ENCODE peak calls at places on chromosomes 13 and 19, in four cellular contexts. A is cardiac muscle cell, F is left lung, I is ovary. Z is an unnamed sample.

GRCh38 chr19:42412223-42412622 is 15.0 kb downstream of the LIPE start:
- DNase-seq in A (no peak), F (peak; percentile 37), I (no peak), Z (no peak)

GRCh38 chr13:54574791-54575190 is 1546.2 kb downstream of the OLFM4 start:
- DNase-seq in A (no peak), F (no peak), I (no peak), Z (no peak)

GRCh38 chr19:6126335-6126974 is 9.0 kb upstream of the ACSBG2 start:
- DNase-seq in A (peak; percentile 41), F (no peak), I (no peak), Z (peak; percentile 66)

GRCh38 chr19:7673995-7674667 is 2.8 kb upstream of the MCEMP1 start:
- DNase-seq in A (peak; percentile 20), F (peak; percentile 91), I (no peak), Z (peak; percentile 88)

GRCh38 chr19:10384580-10384979 is 4.2 kb upstream of the TYK2 start:
- DNase-seq in A (no peak), F (no peak), I (no peak), Z (no peak)

GRCh38 chr13:47111499-47111898 is 214.6 kb upstream of the HTR2A start:
- DNase-seq in A (peak; percentile 9), F (no peak), I (no peak), Z (no peak)

GRCh38 chr19:50030225-50030624 is 4.4 kb downstream of the ZNF473 start:
- DNase-seq in A (no peak), F (no peak), I (no peak), Z (no peak)

GRCh38 chr19:13748169-13748884 is 16.0 kb upstream of the MRI1 start:
- DNase-seq in A (peak; percentile 1), F (no peak), I (peak; percentile 37), Z (no peak)

GRCh38 chr13:22278336-22278929 is 607.6 kb downstream of the FGF9 start:
- DNase-seq in A (peak; percentile 57), F (no peak), I (peak; percentile 32), Z (peak; percentile 2)

GRCh38 chr19:42242512-42243409 is at the start of gene GSK3A:
- DNase-seq in A (peak; percentile 98), F (peak; percentile 99), I (peak; percentile 96), Z (peak; percentile 95)

GRCh38 chr13:110265682-110266430 is 41.1 kb downstream of the COL4A1 start:
- DNase-seq in A (no peak), F (no peak), I (no peak), Z (no peak)

GRCh38 chr13:20492036-20492435 is 33.6 kb downstream of the CRYL1 start:
- DNase-seq in A (no peak), F (no peak), I (no peak), Z (no peak)

GRCh38 chr13:27712421-27712820 is 79.9 kb upstream of the GSX1 start:
- DNase-seq in A (peak; percentile 34), F (no peak), I (no peak), Z (peak; percentile 10)

GRCh38 chr19:1841209-1841924 is 6.9 kb downstream of the REXO1 start:
- DNase-seq in A (no peak), F (no peak), I (no peak), Z (no peak)

GRCh38 chr19:11457831-11458230 is 22.4 kb downstream of the PRKCSH start:
- DNase-seq in A (no peak), F (no peak), I (no peak), Z (no peak)

GRCh38 chr13:30466358-30466714 is 600 bp upstream of the HMGB1 start:
- DNase-seq in A (peak; percentile 13), F (no peak), I (no peak), Z (peak; percentile 16)

GRCh38 chr19:48370955-48371354 is 6.8 kb downstream of the SYNGR4 start:
- DNase-seq in A (no peak), F (no peak), I (no peak), Z (no peak)

GRCh38 chr13:95793018-95793555 is 116.1 kb downstream of the DNAJC3 start:
- DNase-seq in A (no peak), F (no peak), I (no peak), Z (peak; percentile 12)

GRCh38 chr19:47110521-47111080 is 3.0 kb downstream of the ZC3H4 start:
- DNase-seq in A (no peak), F (peak; percentile 60), I (no peak), Z (no peak)

GRCh38 chr13:40149611-40150283 is 494.3 kb downstream of the COG6 start:
- DNase-seq in A (no peak), F (no peak), I (peak; percentile 40), Z (peak; percentile 59)

GRCh38 chr13:80116107-80116506 is 224.8 kb downstream of the SPRY2 start:
- DNase-seq in A (no peak), F (no peak), I (no peak), Z (peak; percentile 14)

GRCh38 chr13:43880451-43880850 is 747 bp downstream of the LACC1 start:
- DNase-seq in A (no peak), F (no peak), I (no peak), Z (no peak)

GRCh38 chr19:13761423-13761822 is 2.9 kb upstream of the MRI1 start:
- DNase-seq in A (no peak), F (no peak), I (no peak), Z (no peak)

GRCh38 chr19:51327066-51327985 is 14.6 kb downstream of the VSIG10L start:
- DNase-seq in A (peak; percentile 24), F (peak; percentile 84), I (no peak), Z (peak; percentile 75)
- TF ChIP-seq CTCF in A (peak; percentile 25), F (no peak), I (no peak), Z (peak; percentile 38)

GRCh38 chr19:718251-719024 is 9.7 kb downstream of the PALM start:
- DNase-seq in A (no peak), F (no peak), I (no peak), Z (no peak)
- H3K27ac ChIP-seq in A (no peak overlapping the region), F (no peak overlapping the region), I (peak overlapping the region; percentile 96), Z (no peak overlapping the region)

GRCh38 chr19:58570770-58571574 is 2.2 kb downstream of the MZF1 start:
- DNase-seq in A (no peak), F (no peak), I (peak; percentile 46), Z (no peak)

GRCh38 chr19:58573658-58574164 is 576 bp upstream of the MZF1 start:
- DNase-seq in A (no peak), F (no peak), I (no peak), Z (no peak)

GRCh38 chr19:58571575-58571947 is 1.6 kb downstream of the MZF1 start:
- DNase-seq in A (no peak), F (no peak), I (peak; percentile 38), Z (no peak)

GRCh38 chr19:58572026-58572817 is 913 bp downstream of the MZF1 start:
- DNase-seq in A (no peak), F (no peak), I (no peak), Z (no peak)

DNA sequence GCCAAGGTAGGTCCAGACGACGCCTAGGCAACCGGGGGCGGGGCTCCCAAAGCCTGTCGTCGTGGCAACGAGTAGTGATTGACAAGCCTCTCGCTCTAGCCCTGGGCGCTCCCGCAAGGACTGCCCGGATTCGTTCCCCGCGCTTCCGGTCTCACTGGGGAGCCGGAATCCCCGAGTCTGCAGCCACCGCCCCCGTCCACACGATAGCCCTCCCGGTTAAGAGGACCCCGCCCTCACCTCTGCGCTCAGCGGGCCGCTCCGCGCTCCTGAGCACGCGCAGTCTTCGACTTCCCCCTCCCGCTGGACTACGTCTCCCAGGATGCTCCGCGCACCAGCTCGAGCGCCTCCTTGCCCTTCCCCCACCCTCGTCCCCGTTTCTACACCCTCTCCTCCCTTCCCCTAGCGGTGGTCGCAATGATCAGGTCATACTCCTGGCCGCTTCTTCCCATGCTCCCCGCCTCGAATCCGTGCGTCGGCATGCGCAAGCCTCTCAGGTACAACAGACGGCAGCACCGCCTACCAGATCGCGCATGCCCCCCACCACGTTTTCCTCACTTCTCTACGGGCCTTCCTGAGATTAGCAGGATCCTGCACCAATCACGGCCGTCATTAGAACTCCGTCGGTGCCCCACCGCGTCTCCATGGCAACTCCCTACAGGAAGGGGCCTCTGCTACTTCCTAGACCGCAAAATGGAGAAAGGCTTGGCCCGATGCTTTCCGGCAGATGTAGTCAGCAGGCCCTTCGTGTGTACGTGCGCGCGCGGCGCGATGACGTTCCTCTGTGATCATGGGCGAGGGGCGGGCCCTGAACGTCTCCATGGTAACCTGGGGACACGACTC is at the start of gene MZF1:
- DNase-seq in A (peak; percentile 100), F (peak; percentile 100), I (peak; percentile 100), Z (peak; percentile 97)
- TF ChIP-seq CTCF in A (no peak), F (no peak), I (peak; percentile 50), Z (no peak)

GRCh38 chr13:50644081-50644871 is 199.2 kb downstream of the DLEU7 start:
- DNase-seq in A (no peak), F (no peak), I (no peak), Z (peak; percentile 54)
- H3K27ac ChIP-seq in A (no peak overlapping the region), F (no peak overlapping the region), I (no peak overlapping the region), Z (peak overlapping the region; percentile 60)